ENCODE peak calls at places on chromosomes 12 and 14, in five cellular contexts. E is mucosa of descending colon, X is IMR-90, G is cardiac muscle cell, T is brain microvascular endothelial cell. N is an unnamed sample. For H3K36me3, the result is how much of the 10 kb centered on the place peaks cover.

GRCh38 chr12:87815738-87816137 is 213.5 kb downstream of the C12orf50 start:
- DNase-seq in E (no peak), G (no peak), X (no peak), T (no peak), N (no peak)

GRCh38 chr12:117334855-117335587 is 26.4 kb downstream of the NOS1 start:
- DNase-seq in X (no peak), E (no peak), G (no peak), T (no peak), N (peak)

GRCh38 chr12:52120951-52121847 is 41.7 kb downstream of the SMIM41 start:
- DNase-seq in X (peak), E (no peak), G (no peak), T (no peak), N (no peak)

GRCh38 chr12:43883311-43883710 is 47.4 kb downstream of the TMEM117 start:
- DNase-seq in T (no peak), X (no peak), E (no peak), G (no peak), N (no peak)

GRCh38 chr12:553216-554000 is 93.7 kb downstream of the B4GALNT3 start:
- DNase-seq in G (no peak), X (no peak), E (peak), T (no peak), N (no peak)

GRCh38 chr12:93137656-93138612 is 208.8 kb upstream of the EEA1 start:
- DNase-seq in T (peak), G (no peak), X (peak), E (no peak), N (peak)

GRCh38 chr12:95286713-95287112 is 69.1 kb downstream of the VEZT start:
- DNase-seq in X (no peak), T (no peak), G (no peak), E (no peak), N (no peak)

GRCh38 chr12:3129301-3130052 is 52.3 kb downstream of the TSPAN9 start:
- DNase-seq in X (peak), G (no peak), E (no peak), T (peak), N (no peak)

GRCh38 chr14:68814376-68815287 is 21.8 kb upstream of the ZFP36L1 start:
- DNase-seq in G (peak), E (peak), X (peak), T (no peak), N (peak)

GRCh38 chr14:54225457-54225856 is 171.3 kb upstream of the CDKN3 start:
- DNase-seq in T (no peak), X (no peak), G (peak), E (no peak), N (no peak)

GRCh38 chr12:113196996-113197395 is 11.5 kb downstream of the RITA1 start:
- DNase-seq in X (peak), T (peak), G (peak), E (peak), N (peak)

GRCh38 chr12:108915632-108916133 is 35.8 kb downstream of the DAO start:
- DNase-seq in X (no peak), T (no peak), G (no peak), E (no peak), N (no peak)

GRCh38 chr12:80551897-80552296 is 107.9 kb downstream of the PTPRQ start:
- DNase-seq in G (no peak), T (peak), E (no peak), X (peak), N (peak)

GRCh38 chr12:728781-729180 is 23.6 kb upstream of the WNK1 start:
- DNase-seq in T (no peak), X (no peak), E (no peak), G (no peak), N (no peak)

GRCh38 chr14:92466068-92466458 is 47.5 kb upstream of the RIN3 start:
- DNase-seq in T (no peak), X (no peak), E (no peak), G (no peak), N (no peak)

GRCh38 chr12:42698213-42698612 is 108.7 kb upstream of the PRICKLE1 start:
- DNase-seq in X (no peak), T (no peak), G (no peak), E (no peak), N (no peak)

GRCh38 chr14:23660290-23661226 is 24.4 kb downstream of the DHRS2 start:
- DNase-seq in X (no peak), T (no peak), E (no peak), G (no peak), N (no peak)

GRCh38 chr12:31226639-31227038 is 99.3 kb downstream of the SINHCAF start:
- DNase-seq in X (no peak), T (no peak), G (no peak), E (no peak), N (no peak)

GRCh38 chr14:35261774-35262173 is 30.4 kb upstream of the PSMA6 start:
- DNase-seq in G (no peak), X (peak), E (no peak), T (no peak), N (no peak)

GRCh38 chr14:97158102-97158501 is 360.9 kb downstream of the VRK1 start:
- DNase-seq in T (no peak), G (no peak), E (no peak), X (no peak), N (no peak)

GRCh38 chr14:43408472-43408871 is 1098.6 kb downstream of the FSCB start:
- DNase-seq in G (no peak), T (no peak), E (no peak), X (no peak), N (no peak)

GRCh38 chr12:86006727-86007126 is 132.6 kb downstream of the NTS start:
- DNase-seq in T (peak), E (no peak), G (no peak), X (no peak), N (no peak)

DNA sequence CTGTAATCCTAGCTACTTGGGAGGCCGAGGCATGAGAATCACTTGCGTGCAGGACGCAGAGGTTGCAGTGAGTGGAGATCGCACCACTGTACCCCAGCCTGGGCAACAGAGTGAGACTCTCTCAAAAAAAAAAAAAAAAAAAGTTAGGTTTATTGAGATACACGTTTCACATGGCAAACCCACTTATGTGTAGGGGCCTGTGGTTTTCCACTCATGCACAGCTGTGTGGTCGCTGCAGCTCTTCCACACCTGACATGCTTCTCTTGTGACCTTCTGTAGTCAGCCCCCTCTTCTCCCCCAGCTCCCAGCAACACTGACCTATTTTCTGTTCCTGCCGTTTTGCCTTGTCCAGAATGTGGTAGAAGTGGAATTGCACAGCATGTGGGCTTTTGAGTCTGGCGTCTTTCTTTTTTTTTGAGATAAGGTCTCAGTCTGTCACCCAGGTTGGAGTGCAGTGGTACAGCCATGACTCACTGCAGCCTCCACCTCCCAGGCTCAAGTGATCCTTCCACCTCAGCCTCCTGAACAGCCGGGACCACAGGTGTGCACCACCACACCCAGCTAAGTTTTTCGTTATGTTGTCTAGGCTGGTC is 8.4 kb downstream of the MTA1 start:
- DNase-seq in X (no peak), T (no peak), E (no peak), G (no peak), N (no peak)
- H3K36me3 ChIP-seq in X (under half), T (under half), E (under half), G (under half), N (under half)

GRCh38 chr14:103662029-103662428 is 33.0 kb downstream of the KLC1 start:
- DNase-seq in X (no peak), T (no peak), E (no peak), G (no peak), N (no peak)
- H3K36me3 ChIP-seq in X (half or more), T (under half), E (under half), G (under half), N (under half)

DNA sequence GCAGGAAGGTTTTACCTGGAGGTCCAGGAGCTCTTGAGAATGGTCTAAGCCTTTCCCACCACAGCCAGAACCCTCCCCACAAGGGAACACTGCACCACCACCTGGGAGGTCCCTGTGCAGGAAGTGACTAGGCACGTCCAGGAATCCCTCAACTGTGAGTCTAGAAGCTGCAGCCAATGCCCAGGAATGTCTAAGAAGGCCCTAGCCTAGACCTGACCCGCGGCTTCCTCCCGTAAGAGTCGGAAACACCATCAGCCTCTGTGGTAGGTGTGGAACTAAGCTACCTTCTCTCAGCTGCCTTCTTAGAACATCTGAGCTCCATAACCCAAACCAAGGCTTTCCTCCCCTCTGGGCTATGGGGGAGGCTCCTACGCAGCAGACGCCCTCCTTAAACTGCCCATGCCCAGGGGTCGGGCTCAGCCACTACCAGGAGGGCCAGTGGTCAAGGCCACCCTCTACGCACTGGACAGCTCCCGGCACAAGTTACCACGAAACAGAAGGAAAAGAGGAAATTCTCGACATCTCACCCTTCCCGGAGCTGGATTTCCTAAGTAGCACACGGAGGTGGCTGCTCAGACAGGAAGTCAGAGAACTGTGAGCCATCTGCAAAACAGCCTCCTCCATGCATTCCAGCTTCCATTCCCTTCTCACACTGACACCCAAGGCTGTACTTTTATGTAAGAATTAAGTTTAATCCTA is 25.5 kb downstream of the ZFYVE21 start:
- DNase-seq in T (peak), X (peak), G (no peak), E (no peak), N (no peak)
- H3K36me3 ChIP-seq in T (under half), X (under half), G (half or more), E (under half), N (under half)

DNA sequence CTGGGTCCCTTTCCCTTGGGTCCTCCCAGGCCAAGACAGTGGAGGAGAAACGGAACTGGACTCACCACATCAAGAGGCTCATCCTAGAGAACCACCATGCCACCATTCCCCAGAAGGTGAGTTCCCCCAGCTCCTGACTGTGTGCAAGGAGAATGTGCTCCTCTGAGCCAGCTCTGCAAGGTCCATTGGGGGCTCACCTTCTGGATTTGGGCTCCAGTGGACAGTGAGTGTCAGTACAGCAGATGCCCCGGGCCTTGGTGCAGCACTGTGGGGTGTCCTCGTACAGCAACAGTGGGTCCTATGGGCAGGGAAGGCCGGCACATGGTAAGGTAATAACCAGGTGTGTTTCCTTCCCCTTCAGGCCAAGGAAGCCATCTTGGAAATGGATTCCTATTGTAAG is 27.8 kb downstream of the PLEKHG3 start:
- DNase-seq in E (no peak), G (no peak), X (no peak), T (no peak), N (no peak)
- H3K36me3 ChIP-seq in E (under half), G (under half), X (under half), T (under half), N (under half)

GRCh38 chr12:123163227-123163626 is 12.3 kb upstream of the PITPNM2 start:
- DNase-seq in X (no peak), G (no peak), E (no peak), T (no peak), N (no peak)

GRCh38 chr12:123164222-123164621 is 13.3 kb upstream of the PITPNM2 start:
- DNase-seq in X (no peak), T (no peak), E (no peak), G (no peak), N (no peak)

GRCh38 chr12:123165537-123165936 is 14.6 kb upstream of the PITPNM2 start:
- DNase-seq in X (no peak), E (no peak), G (no peak), T (no peak), N (no peak)

GRCh38 chr12:123164710-123165261 is 13.9 kb upstream of the PITPNM2 start:
- DNase-seq in G (no peak), X (no peak), E (no peak), T (no peak), N (no peak)

GRCh38 chr12:123160801-123161487 is 10.1 kb upstream of the PITPNM2 start:
- DNase-seq in T (no peak), G (no peak), X (peak), E (no peak), N (no peak)
- H3K36me3 ChIP-seq in T (under half), G (half or more), X (under half), E (under half), N (under half)

GRCh38 chr14:30610719-30611388 is 11.3 kb upstream of the SCFD1 start:
- DNase-seq in X (peak), T (peak), G (peak), E (peak), N (peak)
- H3K36me3 ChIP-seq in X (under half), T (under half), G (under half), E (under half), N (under half)

GRCh38 chr12:6529291-6529737 is 5.0 kb upstream of the GAPDH start:
- DNase-seq in G (no peak), X (no peak), E (no peak), T (no peak), N (no peak)

GRCh38 chr12:6532927-6533652 is 1.2 kb upstream of the GAPDH start:
- DNase-seq in E (no peak), G (peak), T (no peak), X (peak), N (peak)

GRCh38 chr12:6532051-6532926 is 2.0 kb upstream of the GAPDH start:
- DNase-seq in T (peak), E (peak), X (peak), G (peak), N (peak)

GRCh38 chr12:6528539-6529235 is 5.6 kb upstream of the GAPDH start:
- DNase-seq in G (no peak), X (no peak), T (no peak), E (no peak), N (no peak)

DNA sequence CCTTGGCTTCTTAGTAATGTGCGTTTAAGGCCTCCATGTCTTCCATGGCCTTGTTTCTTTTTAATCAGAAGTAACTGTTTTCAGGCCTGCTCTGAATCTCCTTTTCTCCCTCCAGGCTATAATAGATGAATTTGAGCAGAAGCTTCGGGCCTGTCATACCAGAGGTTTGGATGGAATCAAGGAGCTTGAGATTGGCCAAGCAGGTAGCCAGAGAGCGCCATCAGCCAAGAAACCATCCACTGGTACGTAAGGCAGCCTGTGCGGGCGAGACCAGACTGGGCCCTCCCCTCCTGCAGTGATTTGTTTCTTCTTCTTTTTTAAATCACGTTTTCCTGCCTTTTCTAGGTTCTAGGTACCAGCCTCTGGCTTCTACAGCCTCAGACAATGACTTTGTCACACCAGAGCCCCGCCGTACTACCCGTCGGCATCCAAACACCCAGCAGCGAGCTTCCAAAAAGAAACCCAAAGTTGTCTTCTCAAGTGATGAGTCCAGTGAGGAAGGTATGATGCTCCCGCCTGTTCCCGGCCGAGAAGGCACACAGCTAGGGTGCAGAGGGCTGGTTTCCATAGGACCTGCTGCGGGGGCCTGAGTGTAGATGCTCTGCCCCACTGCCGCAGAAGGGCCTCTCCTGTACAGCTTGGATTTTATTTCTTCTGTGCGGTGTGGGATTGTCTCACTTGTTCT is 3.6 kb upstream of the GAPDH start:
- DNase-seq in T (no peak), G (no peak), X (no peak), E (peak), N (no peak)
- H3K36me3 ChIP-seq in T (half or more), G (half or more), X (half or more), E (under half), N (half or more)